ENCODE peak calls at places on chromosome 5, in nine cellular contexts. R, B, O, J, X, C, W, H and E are unnamed samples.

GRCh38 chr5:72378636-72379289 is 58.6 kb downstream of the PTCD2 start:
- DNase-seq in R (peak), B (peak), O (peak), J (peak), X (no peak), C (no peak), W (no peak), H (peak), E (peak)

GRCh38 chr5:78062645-78063044 is 231.9 kb downstream of the AP3B1 start:
- DNase-seq in R (no peak), B (no peak), O (no peak), J (no peak), X (no peak), C (no peak), W (no peak), H (no peak), E (no peak)

GRCh38 chr5:56951131-56951945 is 585 bp downstream of the MIER3 start:
- DNase-seq in R (peak), B (peak), O (peak), J (peak), X (peak), C (no peak), W (peak), H (peak), E (no peak)

GRCh38 chr5:112419050-112419595 is at the start of gene EPB41L4A:
- DNase-seq in R (no peak), B (peak), O (no peak), J (no peak), X (no peak), C (no peak), W (no peak), H (no peak), E (no peak)

GRCh38 chr5:89120719-89121118 is 237.7 kb upstream of the MEF2C start:
- DNase-seq in R (no peak), B (no peak), O (peak), J (no peak), X (no peak), C (peak), W (no peak), H (no peak), E (no peak)

GRCh38 chr5:136042156-136042555 is 13.4 kb downstream of the TGFBI start:
- DNase-seq in R (no peak), B (no peak), O (no peak), J (no peak), X (no peak), C (no peak), W (no peak), H (no peak), E (no peak)

GRCh38 chr5:173326501-173326960 is 1.7 kb downstream of the STC2 start:
- DNase-seq in R (no peak), B (peak), O (no peak), J (peak), X (no peak), C (no peak), W (no peak), H (no peak), E (no peak)

GRCh38 chr5:140840978-140841962 is at the start of gene PCDHA8:
- DNase-seq in R (peak), B (no peak), O (no peak), J (peak), X (peak), C (no peak), W (no peak), H (no peak), E (no peak)

GRCh38 chr5:116303340-116303739 is 218.5 kb downstream of the COMMD10 start:
- DNase-seq in R (no peak), B (no peak), O (no peak), J (no peak), X (no peak), C (no peak), W (no peak), H (no peak), E (no peak)

GRCh38 chr5:44935262-44935661 is 126.5 kb downstream of the MRPS30 start:
- DNase-seq in R (peak), B (no peak), O (no peak), J (no peak), X (no peak), C (no peak), W (no peak), H (no peak), E (no peak)

GRCh38 chr5:79107020-79107796 is 4.4 kb upstream of the BHMT start:
- DNase-seq in R (peak), B (peak), O (no peak), J (no peak), X (no peak), C (peak), W (no peak), H (no peak), E (peak)

GRCh38 chr5:74035521-74035937 is 409.5 kb downstream of the ARHGEF28 start:
- DNase-seq in R (peak), B (peak), O (no peak), J (peak), X (peak), C (peak), W (no peak), H (peak), E (no peak)

GRCh38 chr5:39074009-39074886 is at the start of gene RICTOR:
- DNase-seq in R (peak), B (peak), O (peak), J (peak), X (peak), C (peak), W (peak), H (peak), E (peak)

GRCh38 chr5:22560115-22560514 is 293.0 kb downstream of the CDH12 start:
- DNase-seq in R (peak), B (no peak), O (no peak), J (peak), X (no peak), C (no peak), W (no peak), H (no peak), E (no peak)

GRCh38 chr5:93604119-93604963 is 21.3 kb downstream of the NR2F1 start:
- DNase-seq in R (no peak), B (peak), O (no peak), J (no peak), X (peak), C (no peak), W (no peak), H (no peak), E (no peak)

GRCh38 chr5:38478166-38478565 is 78.3 kb downstream of the LIFR start:
- DNase-seq in R (peak), B (no peak), O (no peak), J (no peak), X (no peak), C (no peak), W (no peak), H (no peak), E (no peak)

GRCh38 chr5:81428866-81429265 is 34.9 kb upstream of the ACOT12 start:
- DNase-seq in R (peak), B (peak), O (no peak), J (no peak), X (no peak), C (no peak), W (no peak), H (no peak), E (no peak)

GRCh38 chr5:179805529-179806249 is 977 bp downstream of the MGAT4B start:
- DNase-seq in R (no peak), B (peak), O (peak), J (no peak), X (no peak), C (peak), W (no peak), H (no peak), E (no peak)

GRCh38 chr5:34587355-34588241 is 68.5 kb upstream of the RAI14 start:
- DNase-seq in R (no peak), B (peak), O (no peak), J (peak), X (no peak), C (no peak), W (no peak), H (no peak), E (no peak)

GRCh38 chr5:101611039-101611438 is 685.0 kb downstream of the SLCO4C1 start:
- DNase-seq in R (no peak), B (no peak), O (no peak), J (no peak), X (no peak), C (no peak), W (no peak), H (no peak), E (no peak)

GRCh38 chr5:6553986-6554385 is 78.9 kb downstream of the NSUN2 start:
- DNase-seq in R (no peak), B (no peak), O (no peak), J (no peak), X (no peak), C (no peak), W (no peak), H (no peak), E (no peak)

GRCh38 chr5:164617290-164617689 is 1111.9 kb downstream of the MAT2B start:
- DNase-seq in R (no peak), B (no peak), O (no peak), J (no peak), X (no peak), C (no peak), W (no peak), H (no peak), E (no peak)

GRCh38 chr5:1008451-1009358 is at the start of gene NKD2:
- DNase-seq in R (peak), B (no peak), O (peak), J (peak), X (no peak), C (no peak), W (no peak), H (no peak), E (no peak)

GRCh38 chr5:173410459-173411233 is 82.4 kb upstream of the STC2 start:
- DNase-seq in R (no peak), B (no peak), O (no peak), J (no peak), X (no peak), C (no peak), W (no peak), H (no peak), E (no peak)

GRCh38 chr5:36599986-36600779 is 6.2 kb upstream of the SLC1A3 start:
- DNase-seq in R (no peak), B (no peak), O (no peak), J (no peak), X (no peak), C (no peak), W (no peak), H (no peak), E (no peak)

GRCh38 chr5:10655041-10655685 is 91.3 kb downstream of the ANKRD33B start:
- DNase-seq in R (no peak), B (no peak), O (no peak), J (no peak), X (peak), C (no peak), W (no peak), H (no peak), E (no peak)

GRCh38 chr5:14036947-14037346 is 92.5 kb upstream of the DNAH5 start:
- DNase-seq in R (no peak), B (peak), O (no peak), J (no peak), X (no peak), C (no peak), W (no peak), H (no peak), E (no peak)

GRCh38 chr5:156411-157072 is 34.8 kb upstream of the LRRC14B start:
- DNase-seq in R (no peak), B (no peak), O (no peak), J (no peak), X (no peak), C (no peak), W (no peak), H (no peak), E (no peak)

GRCh38 chr5:17415282-17415681 is 82.7 kb upstream of the TAF11L2 start:
- DNase-seq in R (no peak), B (no peak), O (no peak), J (no peak), X (peak), C (no peak), W (no peak), H (no peak), E (no peak)

GRCh38 chr5:174444791-174445190 is 279.6 kb upstream of the MSX2 start:
- DNase-seq in R (no peak), B (no peak), O (no peak), J (no peak), X (no peak), C (no peak), W (no peak), H (no peak), E (no peak)

GRCh38 chr5:83721878-83722779 is 1.5 kb upstream of the HAPLN1 start:
- DNase-seq in R (peak), B (peak), O (peak), J (peak), X (peak), C (peak), W (no peak), H (peak), E (no peak)